ENCODE peak calls at places on chromosomes 3 and 15, in nine cellular contexts. One of them, this sample, is unnamed.

GRCh38 chr3:120021523-120021922 is 72.7 kb downstream of the GSK3B start:
- DNase-seq in prostate gland: no peak
- DNase-seq in H1: no peak
- DNase-seq in stomach: no peak
- DNase-seq in endothelial cell of umbilical vein: no peak
- DNase-seq in suprapubic skin: no peak
- DNase-seq in spleen: no peak
- DNase-seq in transverse colon: no peak
- DNase-seq in HCT116: no peak
- DNase-seq in this sample: no peak

GRCh38 chr15:66850078-66850991 is 148.3 kb downstream of the SMAD6 start:
- DNase-seq in prostate gland: no peak
- DNase-seq in HCT116: no peak
- DNase-seq in stomach: peak
- DNase-seq in transverse colon: peak
- DNase-seq in suprapubic skin: no peak
- DNase-seq in H1: no peak
- DNase-seq in spleen: no peak
- DNase-seq in endothelial cell of umbilical vein: peak
- DNase-seq in this sample: no peak

GRCh38 chr3:177201707-177202397 is 4.6 kb upstream of the TBL1XR1 start:
- DNase-seq in spleen: no peak
- DNase-seq in endothelial cell of umbilical vein: no peak
- DNase-seq in stomach: no peak
- DNase-seq in prostate gland: no peak
- DNase-seq in H1: no peak
- DNase-seq in suprapubic skin: no peak
- DNase-seq in HCT116: no peak
- DNase-seq in transverse colon: peak
- DNase-seq in this sample: no peak

GRCh38 chr3:10950476-10951294 is 41.9 kb upstream of the SLC6A1 start:
- DNase-seq in HCT116: peak
- DNase-seq in spleen: no peak
- DNase-seq in stomach: no peak
- DNase-seq in prostate gland: no peak
- DNase-seq in endothelial cell of umbilical vein: peak
- DNase-seq in transverse colon: no peak
- DNase-seq in H1: no peak
- DNase-seq in suprapubic skin: no peak
- DNase-seq in this sample: no peak

GRCh38 chr3:64620020-64620419 is 67.8 kb downstream of the ADAMTS9 start:
- DNase-seq in spleen: no peak
- DNase-seq in HCT116: no peak
- DNase-seq in prostate gland: no peak
- DNase-seq in endothelial cell of umbilical vein: no peak
- DNase-seq in H1: no peak
- DNase-seq in stomach: no peak
- DNase-seq in suprapubic skin: no peak
- DNase-seq in transverse colon: no peak
- DNase-seq in this sample: no peak

GRCh38 chr3:12175844-12176453 is 17.2 kb upstream of the TIMP4 start:
- DNase-seq in endothelial cell of umbilical vein: peak
- DNase-seq in transverse colon: peak
- DNase-seq in prostate gland: peak
- DNase-seq in spleen: peak
- DNase-seq in suprapubic skin: no peak
- DNase-seq in stomach: peak
- DNase-seq in H1: no peak
- DNase-seq in HCT116: peak
- DNase-seq in this sample: peak

GRCh38 chr3:11610044-11610671 is 33.6 kb downstream of the VGLL4 start:
- DNase-seq in transverse colon: peak
- DNase-seq in spleen: no peak
- DNase-seq in HCT116: no peak
- DNase-seq in endothelial cell of umbilical vein: no peak
- DNase-seq in prostate gland: no peak
- DNase-seq in H1: no peak
- DNase-seq in suprapubic skin: no peak
- DNase-seq in stomach: peak
- DNase-seq in this sample: no peak

GRCh38 chr15:84944311-84944710 is 37.3 kb upstream of the PDE8A start:
- DNase-seq in transverse colon: no peak
- DNase-seq in stomach: no peak
- DNase-seq in endothelial cell of umbilical vein: no peak
- DNase-seq in spleen: no peak
- DNase-seq in suprapubic skin: no peak
- DNase-seq in prostate gland: no peak
- DNase-seq in HCT116: no peak
- DNase-seq in H1: no peak
- DNase-seq in this sample: peak

GRCh38 chr3:184741798-184742675 is 30.2 kb upstream of the MAGEF1 start:
- DNase-seq in H1: no peak
- DNase-seq in stomach: peak
- DNase-seq in suprapubic skin: peak
- DNase-seq in endothelial cell of umbilical vein: no peak
- DNase-seq in spleen: peak
- DNase-seq in transverse colon: no peak
- DNase-seq in HCT116: no peak
- DNase-seq in prostate gland: no peak
- DNase-seq in this sample: no peak

GRCh38 chr15:99442268-99442897 is 123.4 kb upstream of the MEF2A start:
- DNase-seq in endothelial cell of umbilical vein: peak
- DNase-seq in H1: no peak
- DNase-seq in spleen: no peak
- DNase-seq in stomach: peak
- DNase-seq in suprapubic skin: peak
- DNase-seq in HCT116: peak
- DNase-seq in prostate gland: peak
- DNase-seq in transverse colon: peak
- DNase-seq in this sample: peak

GRCh38 chr3:195221015-195221853 is 49.7 kb downstream of the XXYLT1 start:
- DNase-seq in endothelial cell of umbilical vein: peak
- DNase-seq in suprapubic skin: no peak
- DNase-seq in spleen: peak
- DNase-seq in transverse colon: no peak
- DNase-seq in H1: no peak
- DNase-seq in prostate gland: no peak
- DNase-seq in stomach: no peak
- DNase-seq in HCT116: no peak
- DNase-seq in this sample: peak

GRCh38 chr3:52697622-52697946 is 8.0 kb downstream of the GLT8D1 start:
- DNase-seq in spleen: no peak
- DNase-seq in transverse colon: no peak
- DNase-seq in prostate gland: no peak
- DNase-seq in H1: no peak
- DNase-seq in HCT116: no peak
- DNase-seq in stomach: no peak
- DNase-seq in suprapubic skin: no peak
- DNase-seq in endothelial cell of umbilical vein: no peak
- DNase-seq in this sample: no peak

GRCh38 chr3:64048631-64049061 is 25.4 kb upstream of the PSMD6 start:
- DNase-seq in prostate gland: no peak
- DNase-seq in endothelial cell of umbilical vein: peak
- DNase-seq in stomach: no peak
- DNase-seq in transverse colon: no peak
- DNase-seq in suprapubic skin: no peak
- DNase-seq in H1: no peak
- DNase-seq in spleen: no peak
- DNase-seq in HCT116: no peak
- DNase-seq in this sample: no peak

GRCh38 chr15:66400351-66400774 is 13.7 kb downstream of the MAP2K1 start:
- DNase-seq in prostate gland: no peak
- DNase-seq in endothelial cell of umbilical vein: no peak
- DNase-seq in suprapubic skin: no peak
- DNase-seq in stomach: no peak
- DNase-seq in spleen: no peak
- DNase-seq in H1: no peak
- DNase-seq in HCT116: no peak
- DNase-seq in transverse colon: no peak
- DNase-seq in this sample: no peak

GRCh38 chr15:69060041-69060481 is 45.6 kb downstream of the NOX5 start:
- DNase-seq in H1: no peak
- DNase-seq in suprapubic skin: no peak
- DNase-seq in spleen: no peak
- DNase-seq in stomach: peak
- DNase-seq in transverse colon: peak
- DNase-seq in prostate gland: no peak
- DNase-seq in HCT116: no peak
- DNase-seq in endothelial cell of umbilical vein: no peak
- DNase-seq in this sample: peak

GRCh38 chr3:61005591-61005990 is 245.7 kb downstream of the FHIT start:
- DNase-seq in spleen: no peak
- DNase-seq in transverse colon: no peak
- DNase-seq in endothelial cell of umbilical vein: no peak
- DNase-seq in suprapubic skin: no peak
- DNase-seq in H1: no peak
- DNase-seq in prostate gland: no peak
- DNase-seq in stomach: no peak
- DNase-seq in HCT116: no peak
- DNase-seq in this sample: no peak

GRCh38 chr3:46934508-46935167 is 41.9 kb downstream of the CCDC12 start:
- DNase-seq in endothelial cell of umbilical vein: peak
- DNase-seq in spleen: peak
- DNase-seq in transverse colon: no peak
- DNase-seq in prostate gland: no peak
- DNase-seq in stomach: no peak
- DNase-seq in HCT116: no peak
- DNase-seq in H1: no peak
- DNase-seq in suprapubic skin: no peak
- DNase-seq in this sample: peak
- TF ChIP-seq POLR2AphosphoS5 in endothelial cell of umbilical vein: no peak
- TF ChIP-seq POLR2AphosphoS5 in spleen: no peak
- TF ChIP-seq POLR2AphosphoS5 in transverse colon: no peak
- TF ChIP-seq POLR2AphosphoS5 in prostate gland: no peak
- TF ChIP-seq POLR2AphosphoS5 in stomach: no peak
- TF ChIP-seq POLR2AphosphoS5 in HCT116: no peak
- TF ChIP-seq POLR2AphosphoS5 in H1: no peak
- TF ChIP-seq POLR2AphosphoS5 in suprapubic skin: no peak
- TF ChIP-seq POLR2AphosphoS5 in this sample: no peak

DNA sequence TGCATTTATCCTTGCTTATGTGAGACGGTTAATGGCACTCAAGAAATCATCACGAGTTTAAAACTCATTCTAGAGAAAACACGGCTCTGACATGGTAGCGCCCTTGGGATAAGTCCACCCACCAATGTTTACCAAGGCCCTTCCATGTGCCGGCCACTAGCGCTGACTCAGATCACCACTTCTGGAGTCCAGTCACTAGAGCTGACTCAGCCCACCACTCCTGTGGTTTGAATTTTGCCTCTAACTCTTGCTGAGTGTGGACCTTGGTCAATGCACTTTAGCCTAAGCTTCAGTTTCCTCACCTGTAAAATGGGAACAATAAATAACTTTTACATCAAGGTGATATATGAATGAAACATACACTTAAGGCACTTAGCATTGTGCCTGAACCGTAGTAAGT is 358.4 kb upstream of the PROK2 start:
- DNase-seq in transverse colon: no peak
- DNase-seq in stomach: no peak
- DNase-seq in H1: no peak
- DNase-seq in prostate gland: no peak
- DNase-seq in spleen: no peak
- DNase-seq in HCT116: no peak
- DNase-seq in endothelial cell of umbilical vein: no peak
- DNase-seq in suprapubic skin: no peak
- DNase-seq in this sample: no peak
- H3K4me3 ChIP-seq in transverse colon: no peak
- H3K4me3 ChIP-seq in stomach: no peak
- H3K4me3 ChIP-seq in H1: no peak
- H3K4me3 ChIP-seq in prostate gland: no peak
- H3K4me3 ChIP-seq in spleen: no peak
- H3K4me3 ChIP-seq in HCT116: no peak
- H3K4me3 ChIP-seq in endothelial cell of umbilical vein: no peak
- H3K4me3 ChIP-seq in suprapubic skin: no peak
- H3K4me3 ChIP-seq in this sample: no peak

GRCh38 chr3:32857921-32858320 is 40.1 kb downstream of the TRIM71 start:
- DNase-seq in spleen: no peak
- DNase-seq in suprapubic skin: no peak
- DNase-seq in prostate gland: no peak
- DNase-seq in transverse colon: no peak
- DNase-seq in stomach: no peak
- DNase-seq in endothelial cell of umbilical vein: no peak
- DNase-seq in H1: no peak
- DNase-seq in HCT116: no peak
- DNase-seq in this sample: no peak
- TF ChIP-seq POLR2AphosphoS5 in spleen: no peak
- TF ChIP-seq POLR2AphosphoS5 in suprapubic skin: no peak
- TF ChIP-seq POLR2AphosphoS5 in prostate gland: no peak
- TF ChIP-seq POLR2AphosphoS5 in transverse colon: no peak
- TF ChIP-seq POLR2AphosphoS5 in stomach: no peak
- TF ChIP-seq POLR2AphosphoS5 in endothelial cell of umbilical vein: no peak
- TF ChIP-seq POLR2AphosphoS5 in H1: no peak
- TF ChIP-seq POLR2AphosphoS5 in HCT116: no peak
- TF ChIP-seq POLR2AphosphoS5 in this sample: no peak

DNA sequence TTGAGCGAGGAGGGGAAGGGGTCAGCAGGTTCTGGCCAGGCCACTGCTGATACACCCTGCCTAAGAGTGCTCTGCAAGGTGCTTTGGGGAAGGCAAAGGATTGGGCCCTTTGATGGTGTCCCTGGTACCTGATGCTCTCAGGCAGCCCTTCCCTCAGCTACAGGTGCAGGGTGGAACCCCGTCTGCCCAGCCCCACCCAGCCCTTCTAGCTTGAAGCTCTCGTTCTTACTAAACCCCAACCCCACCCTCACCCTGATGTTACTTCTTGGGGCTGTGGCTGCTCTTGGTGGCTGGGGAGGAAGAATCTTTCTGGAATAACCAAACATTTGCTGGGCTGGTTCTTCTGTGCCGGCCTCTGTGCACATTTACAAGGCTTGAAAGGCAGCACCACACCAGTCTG is 6.4 kb downstream of the GNAI2 start:
- DNase-seq in HCT116: no peak
- DNase-seq in prostate gland: no peak
- DNase-seq in endothelial cell of umbilical vein: no peak
- DNase-seq in transverse colon: no peak
- DNase-seq in spleen: no peak
- DNase-seq in suprapubic skin: no peak
- DNase-seq in stomach: no peak
- DNase-seq in H1: no peak
- DNase-seq in this sample: no peak
- H3K4me3 ChIP-seq in HCT116: no peak
- H3K4me3 ChIP-seq in prostate gland: no peak
- H3K4me3 ChIP-seq in endothelial cell of umbilical vein: no peak
- H3K4me3 ChIP-seq in transverse colon: no peak
- H3K4me3 ChIP-seq in spleen: no peak
- H3K4me3 ChIP-seq in suprapubic skin: no peak
- H3K4me3 ChIP-seq in stomach: no peak
- H3K4me3 ChIP-seq in H1: no peak
- H3K4me3 ChIP-seq in this sample: no peak

DNA sequence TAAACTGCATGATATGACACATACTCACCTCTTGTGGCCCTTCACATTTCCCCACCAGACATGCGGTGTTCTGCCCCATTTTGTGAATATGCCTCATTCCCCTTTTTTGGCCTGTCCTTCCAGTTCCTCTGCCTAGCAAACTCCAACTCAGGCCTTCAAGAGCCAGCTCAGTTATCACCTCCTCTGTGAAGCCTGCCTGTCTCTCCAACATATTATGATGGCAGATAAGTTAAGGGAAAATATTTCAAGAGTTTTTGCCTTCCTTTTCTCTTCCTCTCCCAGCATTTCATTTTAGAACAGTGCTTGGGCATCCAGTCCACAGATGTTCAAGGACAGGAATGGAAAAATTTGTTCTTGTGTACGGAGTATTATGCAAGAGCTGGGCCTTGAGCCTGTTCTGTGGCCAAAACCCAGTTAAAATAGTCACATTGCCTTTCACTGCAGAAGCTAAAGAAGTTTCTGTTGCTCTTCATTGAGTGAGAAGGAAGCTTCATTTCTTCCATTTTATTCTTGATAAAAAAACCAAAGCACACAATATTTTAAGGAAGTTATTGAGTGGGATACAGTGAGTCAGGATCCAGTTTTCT is 192.1 kb downstream of the GHSR start:
- DNase-seq in endothelial cell of umbilical vein: no peak
- DNase-seq in prostate gland: no peak
- DNase-seq in H1: no peak
- DNase-seq in suprapubic skin: no peak
- DNase-seq in stomach: no peak
- DNase-seq in spleen: no peak
- DNase-seq in HCT116: no peak
- DNase-seq in transverse colon: no peak
- DNase-seq in this sample: peak
- TF ChIP-seq POLR2AphosphoS5 in endothelial cell of umbilical vein: no peak
- TF ChIP-seq POLR2AphosphoS5 in prostate gland: peak
- TF ChIP-seq POLR2AphosphoS5 in H1: no peak
- TF ChIP-seq POLR2AphosphoS5 in suprapubic skin: peak
- TF ChIP-seq POLR2AphosphoS5 in stomach: no peak
- TF ChIP-seq POLR2AphosphoS5 in spleen: no peak
- TF ChIP-seq POLR2AphosphoS5 in HCT116: no peak
- TF ChIP-seq POLR2AphosphoS5 in transverse colon: no peak
- TF ChIP-seq POLR2AphosphoS5 in this sample: peak

This sample was measured in sigmoid colon.